ENCODE peak calls at places on chromosomes 7 and 10, in five cellular contexts. Y is mesendoderm, S is A549, F is astrocyte, N is endothelial cell of umbilical vein. I is an unnamed sample. For H3K4me1, the result is how much of the 10 kb centered on the place peaks cover.

GRCh38 chr7:129529643-129530042 is 27.3 kb downstream of the SMKR1 start:
- DNase-seq in Y (peak), S (no peak), F (no peak), N (no peak), I (peak)

GRCh38 chr7:142797799-142798377 is 27.1 kb downstream of the PRSS2 start:
- DNase-seq in Y (no peak), S (no peak), F (no peak), N (no peak), I (no peak)

GRCh38 chr7:31642681-31643115 is 44.3 kb upstream of the PPP1R17 start:
- DNase-seq in Y (no peak), S (no peak), F (no peak), N (no peak), I (no peak)

GRCh38 chr7:113404245-113404644 is 285.9 kb upstream of the SMIM30 start:
- DNase-seq in Y (peak), S (peak), F (no peak), N (no peak), I (peak)

GRCh38 chr10:95169522-95169921 is 24.5 kb upstream of the ACSM6 start:
- DNase-seq in Y (no peak), S (no peak), F (no peak), N (no peak), I (no peak)

GRCh38 chr10:71282323-71282680 is 36.8 kb upstream of the SLC29A3 start:
- DNase-seq in Y (no peak), S (no peak), F (no peak), N (no peak), I (no peak)

GRCh38 chr10:49082767-49083166 is 32.6 kb downstream of the VSTM4 start:
- DNase-seq in Y (no peak), S (no peak), F (no peak), N (no peak), I (no peak)

GRCh38 chr10:127153166-127153565 is 43.2 kb downstream of the INSYN2A start:
- DNase-seq in Y (no peak), S (no peak), F (peak), N (no peak), I (no peak)

GRCh38 chr7:104980969-104981670 is 32.9 kb upstream of the KMT2E start:
- DNase-seq in Y (peak), S (peak), F (no peak), N (peak), I (no peak)

GRCh38 chr10:42488416-42488815 is 150.0 kb downstream of the ZNF33B start:
- DNase-seq in Y (no peak), S (no peak), F (no peak), N (peak), I (peak)

GRCh38 chr7:81150951-81151361 is 232.1 kb upstream of the SEMA3C start:
- DNase-seq in Y (peak), S (no peak), F (peak), N (no peak), I (no peak)

GRCh38 chr7:46512901-46513431 is 591.9 kb upstream of the IGFBP3 start:
- DNase-seq in Y (no peak), S (peak), F (no peak), N (no peak), I (no peak)

GRCh38 chr7:24732646-24733413 is 24.4 kb downstream of the GSDME start:
- DNase-seq in Y (peak), S (no peak), F (peak), N (no peak), I (peak)

GRCh38 chr10:24952701-24953349 is 419 bp upstream of the PRTFDC1 start:
- DNase-seq in Y (peak), S (peak), F (peak), N (peak), I (no peak)

GRCh38 chr7:45000096-45001032 is at the start of gene CCM2:
- DNase-seq in Y (peak), S (peak), F (peak), N (peak), I (peak)

GRCh38 chr7:95871078-95871848 is 98.9 kb downstream of the DYNC1I1 start:
- DNase-seq in Y (peak), S (peak), F (peak), N (peak), I (peak)

GRCh38 chr7:130925136-130925794 is 191.3 kb upstream of the KLF14 start:
- DNase-seq in Y (no peak), S (no peak), F (no peak), N (no peak), I (no peak)
- H3K4me1 ChIP-seq in Y (under half), S (half or more), F (under half), N (under half), I (under half)

GRCh38 chr10:22849077-22849810 is 78.6 kb upstream of the ARMC3 start:
- DNase-seq in Y (no peak), S (no peak), F (peak), N (peak), I (no peak)
- H3K4me2 ChIP-seq in Y (no peak), S (no peak), F (peak), N (peak), I (no peak)

GRCh38 chr7:74656911-74657691 is 417 bp upstream of the GTF2I start:
- DNase-seq in Y (peak), S (peak), F (peak), N (peak), I (peak)
- H3K4me1 ChIP-seq in Y (under half), S (under half), F (under half), N (under half), I (under half)

DNA sequence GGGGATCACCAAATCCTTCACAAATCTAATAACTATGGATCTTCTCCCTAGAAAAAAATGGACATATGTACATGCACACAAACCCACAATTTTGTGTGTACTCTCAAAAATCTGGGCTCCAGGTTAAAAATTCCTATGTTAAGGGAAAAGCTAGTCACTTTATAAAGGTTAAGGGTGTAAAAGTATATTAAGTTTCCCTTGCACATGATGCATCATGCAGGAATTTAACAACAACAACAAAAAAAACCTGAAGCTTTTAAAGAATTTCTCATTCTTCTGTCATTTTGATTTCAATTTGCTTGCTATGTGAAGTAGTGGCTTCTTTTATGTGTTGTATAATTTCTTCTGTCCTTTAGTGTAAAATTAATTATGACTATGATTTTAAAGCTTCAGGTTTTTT is 123.7 kb downstream of the CNOT4 start:
- DNase-seq in Y (peak), S (no peak), F (no peak), N (peak), I (peak)
- H3K4me2 ChIP-seq in Y (no peak), S (no peak), F (peak), N (no peak), I (no peak)

GRCh38 chr7:1061180-1061579 is 16.8 kb downstream of the GPR146 start:
- DNase-seq in Y (no peak), S (no peak), F (no peak), N (no peak), I (no peak)

GRCh38 chr7:1062296-1063294 is 18.2 kb downstream of the GPR146 start:
- DNase-seq in Y (no peak), S (no peak), F (no peak), N (no peak), I (no peak)

GRCh38 chr7:1058821-1059199 is 14.5 kb downstream of the GPR146 start:
- DNase-seq in Y (no peak), S (no peak), F (no peak), N (no peak), I (no peak)

GRCh38 chr7:1059200-1060091 is 15.1 kb downstream of the GPR146 start:
- DNase-seq in Y (peak), S (no peak), F (no peak), N (peak), I (peak)

GRCh38 chr7:1060315-1061080 is 16.2 kb downstream of the GPR146 start:
- DNase-seq in Y (peak), S (no peak), F (no peak), N (peak), I (peak)
- H3K4me1 ChIP-seq in Y (under half), S (under half), F (under half), N (under half), I (under half)

GRCh38 chr10:121751191-121751760 is 153.0 kb upstream of the FGFR2 start:
- DNase-seq in Y (no peak), S (no peak), F (no peak), N (no peak), I (no peak)

GRCh38 chr10:121754667-121755066 is 156.4 kb upstream of the FGFR2 start:
- DNase-seq in Y (no peak), S (no peak), F (no peak), N (no peak), I (no peak)

GRCh38 chr10:121753726-121754476 is 155.7 kb upstream of the FGFR2 start:
- DNase-seq in Y (no peak), S (no peak), F (peak), N (peak), I (no peak)
- H3K4me2 ChIP-seq in Y (no peak), S (peak), F (peak), N (peak), I (no peak)

I was measured in trophoblast cell.